ENCODE peak calls at places on chromosomes 5 and 9, in seven cellular contexts. One of them, this sample, is unnamed.

GRCh38 chr9:125161284-125161918 is 18.1 kb upstream of the SCAI start:
- DNase-seq in SK-N-SH: no peak
- DNase-seq in HCT116: no peak
- DNase-seq in HepG2: no peak
- DNase-seq in GM12878: no peak
- DNase-seq in K562: no peak
- DNase-seq in H1: no peak
- DNase-seq in this sample: no peak

GRCh38 chr5:16757146-16757545 is 140.3 kb upstream of the RETREG1 start:
- DNase-seq in SK-N-SH: no peak
- DNase-seq in HCT116: no peak
- DNase-seq in HepG2: no peak
- DNase-seq in GM12878: no peak
- DNase-seq in K562: no peak
- DNase-seq in H1: no peak
- DNase-seq in this sample: no peak

GRCh38 chr9:114177423-114178064 is 22.2 kb downstream of the COL27A1 start:
- DNase-seq in SK-N-SH: no peak
- DNase-seq in HCT116: no peak
- DNase-seq in HepG2: no peak
- DNase-seq in GM12878: no peak
- DNase-seq in K562: no peak
- DNase-seq in H1: no peak
- DNase-seq in this sample: no peak

GRCh38 chr9:138069731-138070456 is 192.3 kb downstream of the CACNA1B start:
- DNase-seq in SK-N-SH: peak; percentile 27
- DNase-seq in HCT116: no peak
- DNase-seq in HepG2: no peak
- DNase-seq in GM12878: no peak
- DNase-seq in K562: no peak
- DNase-seq in H1: peak; percentile 47
- DNase-seq in this sample: peak; percentile 26

GRCh38 chr5:134133213-134133994 is 18.9 kb downstream of the TCF7 start:
- DNase-seq in SK-N-SH: no peak
- DNase-seq in HCT116: no peak
- DNase-seq in HepG2: no peak
- DNase-seq in GM12878: no peak
- DNase-seq in K562: no peak
- DNase-seq in H1: no peak
- DNase-seq in this sample: no peak

GRCh38 chr5:115585265-115585664 is 17.0 kb downstream of the TICAM2 start:
- DNase-seq in SK-N-SH: no peak
- DNase-seq in HCT116: no peak
- DNase-seq in HepG2: no peak
- DNase-seq in GM12878: no peak
- DNase-seq in K562: no peak
- DNase-seq in H1: no peak
- DNase-seq in this sample: no peak

GRCh38 chr5:154191467-154192261 is 1.1 kb downstream of the GALNT10 start:
- DNase-seq in SK-N-SH: no peak
- DNase-seq in HCT116: no peak
- DNase-seq in HepG2: no peak
- DNase-seq in GM12878: no peak
- DNase-seq in K562: no peak
- DNase-seq in H1: no peak
- DNase-seq in this sample: peak; percentile 28

GRCh38 chr9:81535542-81536241 is 153.7 kb downstream of the TLE1 start:
- DNase-seq in SK-N-SH: no peak
- DNase-seq in HCT116: no peak
- DNase-seq in HepG2: peak; percentile 99
- DNase-seq in GM12878: no peak
- DNase-seq in K562: no peak
- DNase-seq in H1: no peak
- DNase-seq in this sample: peak; percentile 70

GRCh38 chr9:128707446-128707845 is 5.1 kb downstream of the PKN3 start:
- DNase-seq in SK-N-SH: no peak
- DNase-seq in HCT116: no peak
- DNase-seq in HepG2: no peak
- DNase-seq in GM12878: no peak
- DNase-seq in K562: no peak
- DNase-seq in H1: no peak
- DNase-seq in this sample: no peak

GRCh38 chr5:171543486-171543885 is 124.0 kb downstream of the FGF18 start:
- DNase-seq in SK-N-SH: no peak
- DNase-seq in HCT116: no peak
- DNase-seq in HepG2: no peak
- DNase-seq in GM12878: no peak
- DNase-seq in K562: no peak
- DNase-seq in H1: no peak
- DNase-seq in this sample: peak; percentile 14

GRCh38 chr5:56848206-56848605 is 32.9 kb downstream of the MAP3K1 start:
- DNase-seq in SK-N-SH: peak; percentile 7
- DNase-seq in HCT116: no peak
- DNase-seq in HepG2: no peak
- DNase-seq in GM12878: no peak
- DNase-seq in K562: no peak
- DNase-seq in H1: no peak
- DNase-seq in this sample: no peak

GRCh38 chr5:16578474-16578883 is 38.3 kb downstream of the RETREG1 start:
- DNase-seq in SK-N-SH: peak; percentile 9
- DNase-seq in HCT116: no peak
- DNase-seq in HepG2: no peak
- DNase-seq in GM12878: no peak
- DNase-seq in K562: no peak
- DNase-seq in H1: no peak
- DNase-seq in this sample: no peak

GRCh38 chr5:125049721-125050357 is 303.4 kb upstream of the ZNF608 start:
- DNase-seq in SK-N-SH: no peak
- DNase-seq in HCT116: no peak
- DNase-seq in HepG2: no peak
- DNase-seq in GM12878: no peak
- DNase-seq in K562: no peak
- DNase-seq in H1: no peak
- DNase-seq in this sample: peak; percentile 55

GRCh38 chr9:97504381-97505216 is 3.1 kb downstream of the TMOD1 start:
- DNase-seq in SK-N-SH: peak; percentile 71
- DNase-seq in HCT116: no peak
- DNase-seq in HepG2: no peak
- DNase-seq in GM12878: no peak
- DNase-seq in K562: no peak
- DNase-seq in H1: peak; percentile 29
- DNase-seq in this sample: no peak

GRCh38 chr5:140408750-140409241 is 7.2 kb downstream of the ANKHD1 start:
- DNase-seq in SK-N-SH: no peak
- DNase-seq in HCT116: no peak
- DNase-seq in HepG2: no peak
- DNase-seq in GM12878: no peak
- DNase-seq in K562: no peak
- DNase-seq in H1: peak; percentile 32
- DNase-seq in this sample: no peak

GRCh38 chr9:28031521-28032177 is 458.4 kb upstream of the C9orf72 start:
- DNase-seq in SK-N-SH: no peak
- DNase-seq in HCT116: no peak
- DNase-seq in HepG2: no peak
- DNase-seq in GM12878: no peak
- DNase-seq in K562: no peak
- DNase-seq in H1: no peak
- DNase-seq in this sample: no peak

GRCh38 chr5:105956456-105957177 is 1714.1 kb downstream of the EFNA5 start:
- DNase-seq in SK-N-SH: no peak
- DNase-seq in HCT116: no peak
- DNase-seq in HepG2: no peak
- DNase-seq in GM12878: no peak
- DNase-seq in K562: no peak
- DNase-seq in H1: no peak
- DNase-seq in this sample: no peak

GRCh38 chr9:88799706-88800682 is 191.3 kb upstream of the S1PR3 start:
- DNase-seq in SK-N-SH: no peak
- DNase-seq in HCT116: no peak
- DNase-seq in HepG2: no peak
- DNase-seq in GM12878: no peak
- DNase-seq in K562: peak; percentile 29
- DNase-seq in H1: no peak
- DNase-seq in this sample: no peak

GRCh38 chr9:34601883-34602570 is 9.9 kb downstream of the RPP25L start:
- DNase-seq in SK-N-SH: no peak
- DNase-seq in HCT116: no peak
- DNase-seq in HepG2: no peak
- DNase-seq in GM12878: no peak
- DNase-seq in K562: no peak
- DNase-seq in H1: no peak
- DNase-seq in this sample: no peak

GRCh38 chr5:60295423-60295822 is 401.9 kb upstream of the PDE4D start:
- DNase-seq in SK-N-SH: peak; percentile 20
- DNase-seq in HCT116: peak; percentile 7
- DNase-seq in HepG2: peak; percentile 31
- DNase-seq in GM12878: peak; percentile 25
- DNase-seq in K562: no peak
- DNase-seq in H1: peak; percentile 50
- DNase-seq in this sample: no peak

GRCh38 chr5:31935702-31936347 is 238.3 kb downstream of the GOLPH3 start:
- DNase-seq in SK-N-SH: no peak
- DNase-seq in HCT116: no peak
- DNase-seq in HepG2: no peak
- DNase-seq in GM12878: no peak
- DNase-seq in K562: no peak
- DNase-seq in H1: no peak
- DNase-seq in this sample: peak; percentile 88

GRCh38 chr5:93274291-93274690 is 306.7 kb downstream of the NR2F1-AS1 start:
- DNase-seq in SK-N-SH: no peak
- DNase-seq in HCT116: no peak
- DNase-seq in HepG2: no peak
- DNase-seq in GM12878: no peak
- DNase-seq in K562: no peak
- DNase-seq in H1: no peak
- DNase-seq in this sample: no peak

GRCh38 chr5:112159435-112159834 is 259.6 kb downstream of the EPB41L4A start:
- DNase-seq in SK-N-SH: no peak
- DNase-seq in HCT116: no peak
- DNase-seq in HepG2: no peak
- DNase-seq in GM12878: no peak
- DNase-seq in K562: no peak
- DNase-seq in H1: no peak
- DNase-seq in this sample: no peak
- TF ChIP-seq JUND in SK-N-SH: no peak
- TF ChIP-seq JUND in HCT116: no peak
- TF ChIP-seq JUND in HepG2: no peak
- TF ChIP-seq JUND in GM12878: no peak
- TF ChIP-seq JUND in K562: no peak
- TF ChIP-seq JUND in H1: no peak
- TF ChIP-seq JUND in this sample: no peak

GRCh38 chr9:133643978-133644760 is 8.0 kb downstream of the DBH start:
- DNase-seq in SK-N-SH: no peak
- DNase-seq in HCT116: no peak
- DNase-seq in HepG2: no peak
- DNase-seq in GM12878: no peak
- DNase-seq in K562: no peak
- DNase-seq in H1: no peak
- DNase-seq in this sample: no peak
- TF ChIP-seq JUND in SK-N-SH: no peak
- TF ChIP-seq JUND in HCT116: no peak
- TF ChIP-seq JUND in HepG2: no peak
- TF ChIP-seq JUND in GM12878: no peak
- TF ChIP-seq JUND in K562: no peak
- TF ChIP-seq JUND in H1: no peak
- TF ChIP-seq JUND in this sample: no peak

GRCh38 chr5:119331566-119332095 is 24.2 kb upstream of the TNFAIP8 start:
- DNase-seq in SK-N-SH: no peak
- DNase-seq in HCT116: no peak
- DNase-seq in HepG2: no peak
- DNase-seq in GM12878: no peak
- DNase-seq in K562: no peak
- DNase-seq in H1: no peak
- DNase-seq in this sample: no peak

GRCh38 chr5:119327018-119327417 is 28.8 kb upstream of the TNFAIP8 start:
- DNase-seq in SK-N-SH: no peak
- DNase-seq in HCT116: no peak
- DNase-seq in HepG2: no peak
- DNase-seq in GM12878: no peak
- DNase-seq in K562: peak; percentile 26
- DNase-seq in H1: no peak
- DNase-seq in this sample: no peak

GRCh38 chr5:119330367-119331183 is 25.2 kb upstream of the TNFAIP8 start:
- DNase-seq in SK-N-SH: no peak
- DNase-seq in HCT116: no peak
- DNase-seq in HepG2: no peak
- DNase-seq in GM12878: no peak
- DNase-seq in K562: peak; percentile 78
- DNase-seq in H1: no peak
- DNase-seq in this sample: no peak

GRCh38 chr5:119329701-119330100 is 26.1 kb upstream of the TNFAIP8 start:
- DNase-seq in SK-N-SH: no peak
- DNase-seq in HCT116: no peak
- DNase-seq in HepG2: no peak
- DNase-seq in GM12878: no peak
- DNase-seq in K562: no peak
- DNase-seq in H1: no peak
- DNase-seq in this sample: no peak

GRCh38 chr5:119328753-119329602 is 26.8 kb upstream of the TNFAIP8 start:
- DNase-seq in SK-N-SH: no peak
- DNase-seq in HCT116: no peak
- DNase-seq in HepG2: no peak
- DNase-seq in GM12878: no peak
- DNase-seq in K562: no peak
- DNase-seq in H1: no peak
- DNase-seq in this sample: no peak
- TF ChIP-seq JUND in SK-N-SH: no peak
- TF ChIP-seq JUND in HCT116: no peak
- TF ChIP-seq JUND in HepG2: no peak
- TF ChIP-seq JUND in GM12878: no peak
- TF ChIP-seq JUND in K562: no peak
- TF ChIP-seq JUND in H1: no peak
- TF ChIP-seq JUND in this sample: no peak

GRCh38 chr9:14427419-14427818 is 113.5 kb upstream of the NFIB start:
- DNase-seq in SK-N-SH: no peak
- DNase-seq in HCT116: no peak
- DNase-seq in HepG2: no peak
- DNase-seq in GM12878: no peak
- DNase-seq in K562: no peak
- DNase-seq in H1: no peak
- DNase-seq in this sample: no peak

GRCh38 chr9:14421291-14421690 is 107.3 kb upstream of the NFIB start:
- DNase-seq in SK-N-SH: no peak
- DNase-seq in HCT116: no peak
- DNase-seq in HepG2: no peak
- DNase-seq in GM12878: no peak
- DNase-seq in K562: no peak
- DNase-seq in H1: no peak
- DNase-seq in this sample: no peak

GRCh38 chr9:14424983-14425382 is 111.0 kb upstream of the NFIB start:
- DNase-seq in SK-N-SH: no peak
- DNase-seq in HCT116: no peak
- DNase-seq in HepG2: no peak
- DNase-seq in GM12878: no peak
- DNase-seq in K562: no peak
- DNase-seq in H1: no peak
- DNase-seq in this sample: peak; percentile 30

GRCh38 chr9:14423816-14424261 is 109.9 kb upstream of the NFIB start:
- DNase-seq in SK-N-SH: no peak
- DNase-seq in HCT116: no peak
- DNase-seq in HepG2: no peak
- DNase-seq in GM12878: no peak
- DNase-seq in K562: no peak
- DNase-seq in H1: no peak
- DNase-seq in this sample: no peak

GRCh38 chr9:14424323-14424722 is 110.4 kb upstream of the NFIB start:
- DNase-seq in SK-N-SH: no peak
- DNase-seq in HCT116: no peak
- DNase-seq in HepG2: no peak
- DNase-seq in GM12878: no peak
- DNase-seq in K562: no peak
- DNase-seq in H1: no peak
- DNase-seq in this sample: no peak
- TF ChIP-seq JUND in SK-N-SH: no peak
- TF ChIP-seq JUND in HCT116: no peak
- TF ChIP-seq JUND in HepG2: no peak
- TF ChIP-seq JUND in GM12878: no peak
- TF ChIP-seq JUND in K562: no peak
- TF ChIP-seq JUND in H1: no peak
- TF ChIP-seq JUND in this sample: no peak